ENCODE peak calls at places on chromosomes 4 and X, in seven cellular contexts. N is activated naive CD4-positive, alpha-beta T cell treated with Interleukin-2 at 50 U/mL for 16 hours; L is brain microvascular endothelial cell; B is aorta; Q is SK-MEL-5; E is right atrium auricular region; W is stimulated activated CD8-positive, alpha-beta memory T cell treated with anti-CD3 and anti-CD28 coated beads, Interleukin-15, amount 100 ng/mL, for 4 hours. S is an unnamed sample.

GRCh38 chrX:118702741-118703140 is 24.7 kb upstream of the IL13RA1 start:
- DNase-seq in N (no peak), L (no peak), B (no peak), Q (peak; percentile 40), E (no peak), W (no peak), S (no peak)

GRCh38 chrX:134932528-134933217 is 58.1 kb upstream of the SMIM10 start:
- DNase-seq in N (no peak), L (peak; percentile 28), B (no peak), Q (no peak), E (no peak), W (no peak), S (no peak)

GRCh38 chr4:82223715-82224114 is 150.1 kb downstream of the HNRNPD start:
- DNase-seq in N (no peak), L (no peak), B (no peak), Q (no peak), E (no peak), W (no peak), S (peak; percentile 78)

GRCh38 chr4:156558365-156559025 is 413.1 kb downstream of the PDGFC start:
- DNase-seq in N (no peak), L (no peak), B (peak; percentile 75), Q (no peak), E (no peak), W (no peak), S (no peak)

GRCh38 chr4:7434766-7435150 is at the start of gene PSAPL1:
- DNase-seq in N (no peak), L (peak; percentile 11), B (no peak), Q (no peak), E (no peak), W (no peak), S (no peak)

GRCh38 chr4:7970031-7970946 is 30.6 kb upstream of the AFAP1 start:
- DNase-seq in N (peak; percentile 59), L (peak; percentile 65), B (no peak), Q (no peak), E (no peak), W (no peak), S (peak; percentile 82)

GRCh38 chr4:184163813-184164212 is 53.9 kb downstream of the ENPP6 start:
- DNase-seq in N (no peak), L (peak; percentile 34), B (no peak), Q (peak; percentile 67), E (peak; percentile 58), W (no peak), S (no peak)

GRCh38 chrX:121231566-121232358 is 184.4 kb downstream of the GLUD2 start:
- DNase-seq in N (no peak), L (no peak), B (no peak), Q (no peak), E (no peak), W (no peak), S (no peak)

S was measured in spleen.